ENCODE peak calls at places on chromosomes 6 and 20, in four cellular contexts. N is HepG2, P is H1, K is K562. W is an unnamed sample.

GRCh38 chr6:21893778-21894177 is 300.2 kb downstream of the SOX4 start:
- DNase-seq in N (no peak), P (no peak), K (no peak), W (no peak)

GRCh38 chr6:4319992-4320683 is 184.8 kb upstream of the ECI2 start:
- DNase-seq in P (no peak), N (no peak), K (peak), W (peak)

GRCh38 chr6:167782698-167783517 is 43.8 kb upstream of the AFDN start:
- DNase-seq in N (peak), K (no peak), P (no peak), W (no peak)

GRCh38 chr6:152232494-152233151 is 404.5 kb downstream of the SYNE1 start:
- DNase-seq in K (peak), P (no peak), N (peak), W (peak)

GRCh38 chr6:42030585-42031506 is 19.5 kb upstream of the TAF8 start:
- DNase-seq in K (peak), N (no peak), P (no peak), W (no peak)

GRCh38 chr6:110093981-110094380 is 85.5 kb downstream of the WASF1 start:
- DNase-seq in K (no peak), N (no peak), P (no peak), W (no peak)

GRCh38 chr6:63685453-63686379 is 50.1 kb downstream of the PHF3 start:
- DNase-seq in N (no peak), K (no peak), P (no peak), W (no peak)

GRCh38 chr6:146887447-146888077 is 288.8 kb downstream of the ADGB start:
- DNase-seq in P (no peak), K (no peak), N (peak), W (peak)

GRCh38 chr6:110468696-110469095 is 7.7 kb downstream of the SLC22A16 start:
- DNase-seq in P (peak), N (no peak), K (no peak), W (no peak)

GRCh38 chr6:56759521-56759920 is 116.8 kb upstream of the DST start:
- DNase-seq in P (no peak), K (no peak), N (no peak), W (no peak)

DNA sequence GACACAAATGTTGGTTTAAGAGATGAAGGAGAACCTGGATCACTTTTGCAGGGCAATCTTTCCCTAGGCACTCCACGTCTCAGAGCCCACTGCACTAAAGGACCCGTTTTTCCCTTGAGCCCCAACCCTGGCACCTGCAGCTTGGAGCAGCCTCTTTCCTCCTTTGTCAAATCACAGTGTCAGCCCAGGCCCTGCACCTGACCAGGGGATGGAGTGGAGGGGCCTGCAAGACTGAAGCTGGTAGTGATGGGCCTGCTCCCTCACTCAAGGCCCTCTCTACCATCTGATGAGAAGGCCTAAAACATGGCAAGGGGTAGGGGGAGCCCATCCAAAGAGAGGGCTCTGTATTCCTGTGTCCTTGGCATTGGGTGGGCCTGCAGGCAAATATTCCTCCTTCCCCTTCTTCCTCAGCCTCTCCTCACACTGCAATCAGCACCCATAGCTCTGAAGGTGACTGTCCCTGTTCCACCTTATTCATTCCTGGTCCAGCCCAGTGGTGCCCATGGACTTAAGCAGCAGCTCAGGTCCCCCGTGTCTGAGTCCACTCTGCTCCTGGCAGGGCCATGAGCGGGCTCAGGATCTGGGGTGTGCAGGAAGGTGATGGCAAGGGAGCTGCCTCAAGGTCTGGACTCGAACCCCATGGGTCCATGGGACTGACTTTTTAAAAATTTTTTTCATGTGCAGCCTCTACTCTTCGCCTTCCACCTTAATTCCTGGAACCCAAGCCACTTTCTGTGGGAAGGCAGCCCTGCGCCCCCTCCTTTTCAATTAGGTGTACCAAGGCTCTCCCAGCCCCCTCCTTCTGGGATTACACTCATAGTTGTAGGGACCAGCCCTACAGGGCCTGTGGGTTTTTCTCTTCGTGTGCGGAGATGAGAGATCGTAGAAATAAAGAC is 6.7 kb downstream of the RAET1G start:
- DNase-seq in P (peak), K (no peak), N (no peak), W (no peak)
- TF ChIP-seq USF2 in P (no peak), K (no peak), N (no peak), W (no peak)

GRCh38 chr6:36132221-36132895 is 2.0 kb downstream of the MAPK13 start:
- DNase-seq in N (no peak), K (no peak), P (no peak), W (no peak)

GRCh38 chr6:36129889-36130671 is at the start of gene MAPK13:
- DNase-seq in N (peak), P (peak), K (no peak), W (peak)

GRCh38 chr6:36128793-36129192 is 1.5 kb upstream of the MAPK13 start:
- DNase-seq in N (no peak), K (no peak), P (no peak), W (no peak)

GRCh38 chr6:36131517-36132220 is 1.4 kb downstream of the MAPK13 start:
- DNase-seq in P (no peak), N (peak), K (peak), W (peak)

DNA sequence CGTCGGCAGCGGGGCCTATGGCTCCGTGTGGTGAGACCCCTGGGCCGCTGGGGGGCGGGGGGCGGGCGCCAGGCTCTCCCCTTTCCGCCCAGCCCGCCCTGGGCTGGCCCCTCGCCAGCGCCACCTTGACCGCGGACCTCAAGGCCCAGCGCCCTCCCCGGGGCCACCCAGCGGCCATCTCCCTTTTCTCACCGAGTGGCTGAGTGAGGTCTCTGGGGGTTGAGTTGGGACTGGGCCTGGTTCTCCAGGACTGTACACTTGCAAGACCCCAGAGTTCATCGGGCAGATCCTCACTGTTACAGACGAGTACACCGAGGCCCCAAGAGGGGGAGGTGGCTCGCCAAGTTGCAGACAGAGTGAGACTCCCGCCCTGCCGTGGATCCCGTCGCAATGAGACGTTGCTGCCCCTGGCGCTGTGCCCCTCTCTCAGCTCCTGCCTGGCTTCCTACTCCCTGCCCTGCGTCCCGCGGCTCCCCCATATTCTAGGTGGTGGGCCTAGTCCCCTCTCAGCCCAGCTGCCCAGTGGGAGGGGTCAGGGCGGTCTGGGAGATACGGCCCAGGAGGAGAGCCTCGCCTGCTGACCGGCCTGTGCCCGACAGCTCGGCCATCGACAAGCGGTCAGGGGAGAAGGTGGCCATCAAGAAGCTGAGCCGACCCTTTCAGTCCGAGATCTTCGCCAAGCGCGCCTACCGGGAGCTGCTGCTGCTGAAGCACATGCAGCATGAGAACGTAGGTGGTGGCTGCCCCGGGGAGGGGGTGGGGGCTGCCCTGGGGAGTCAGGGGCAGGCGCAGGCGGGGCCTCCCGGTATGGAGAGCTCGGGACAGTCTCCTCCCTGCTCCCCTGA is 581 bp downstream of the MAPK13 start:
- DNase-seq in N (peak), K (no peak), P (peak), W (no peak)
- H2AFZ ChIP-seq in N (no peak), K (no peak), P (peak), W (peak)

DNA sequence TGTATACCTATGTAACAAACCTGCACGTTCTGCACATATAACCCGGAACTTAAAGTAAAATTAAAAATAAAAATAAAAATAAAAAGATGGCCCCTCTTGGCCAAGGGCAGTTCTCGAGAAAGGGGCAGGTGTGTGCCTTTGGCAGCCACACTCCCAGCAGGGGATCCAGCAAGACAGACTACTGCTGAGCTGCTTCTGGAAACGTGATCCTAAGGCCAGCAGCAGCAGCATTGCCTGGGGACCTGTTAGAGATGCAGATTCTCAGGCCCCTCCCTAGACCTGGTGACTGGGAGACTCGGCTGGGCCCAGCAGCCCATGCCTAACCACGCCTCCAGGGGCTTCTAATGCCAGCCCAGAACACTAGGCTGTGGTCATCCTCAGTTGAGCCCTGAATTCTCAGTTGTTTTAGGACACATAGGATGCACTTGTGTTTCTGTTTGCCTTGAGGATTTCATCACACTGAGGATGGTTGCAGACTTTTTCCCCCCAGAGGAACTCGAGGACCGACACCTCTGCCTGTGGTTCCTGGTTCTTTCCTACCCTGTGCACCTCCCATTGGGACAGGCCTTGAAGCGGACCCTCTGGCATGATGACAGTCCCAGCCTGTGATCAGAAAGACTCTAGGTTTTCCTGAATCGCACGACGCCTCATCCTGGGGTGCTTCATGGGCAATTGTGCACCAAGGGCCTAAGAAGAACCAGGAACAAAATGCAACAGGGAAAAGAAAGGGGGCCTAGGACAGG is 105.9 kb downstream of the TOX2 start:
- DNase-seq in P (no peak), K (no peak), N (no peak), W (no peak)
- TF ChIP-seq MAFK in P (no peak), K (no peak), N (no peak), W (no peak)

GRCh38 chr6:16132909-16133308 is 4.0 kb downstream of the MYLIP start:
- DNase-seq in K (peak), N (no peak), P (no peak), W (no peak)
- TF ChIP-seq USF2 in K (no peak), N (no peak), P (no peak), W (no peak)

DNA sequence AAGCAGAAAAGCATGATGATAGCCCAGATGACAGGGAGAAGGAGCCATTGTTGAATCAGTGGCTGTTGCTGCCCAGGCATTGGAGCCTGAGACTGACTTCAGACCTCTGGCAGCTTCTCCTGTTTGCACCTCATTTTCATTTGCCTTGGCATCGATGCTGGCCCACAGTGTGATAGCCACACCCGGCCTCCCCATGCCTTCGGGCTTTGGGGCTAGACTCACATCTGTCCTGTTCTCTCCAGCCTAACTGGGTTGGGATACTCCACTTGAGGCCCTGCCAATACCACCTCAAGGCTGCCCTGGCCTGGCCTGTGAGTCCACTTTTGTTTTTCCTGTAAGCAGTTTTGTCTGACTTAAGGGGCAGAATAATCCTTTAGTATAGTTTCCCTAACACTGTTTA is 140.4 kb downstream of the UST start:
- DNase-seq in N (no peak), P (no peak), K (no peak), W (no peak)
- H2AFZ ChIP-seq in N (no peak), P (no peak), K (no peak), W (no peak)

DNA sequence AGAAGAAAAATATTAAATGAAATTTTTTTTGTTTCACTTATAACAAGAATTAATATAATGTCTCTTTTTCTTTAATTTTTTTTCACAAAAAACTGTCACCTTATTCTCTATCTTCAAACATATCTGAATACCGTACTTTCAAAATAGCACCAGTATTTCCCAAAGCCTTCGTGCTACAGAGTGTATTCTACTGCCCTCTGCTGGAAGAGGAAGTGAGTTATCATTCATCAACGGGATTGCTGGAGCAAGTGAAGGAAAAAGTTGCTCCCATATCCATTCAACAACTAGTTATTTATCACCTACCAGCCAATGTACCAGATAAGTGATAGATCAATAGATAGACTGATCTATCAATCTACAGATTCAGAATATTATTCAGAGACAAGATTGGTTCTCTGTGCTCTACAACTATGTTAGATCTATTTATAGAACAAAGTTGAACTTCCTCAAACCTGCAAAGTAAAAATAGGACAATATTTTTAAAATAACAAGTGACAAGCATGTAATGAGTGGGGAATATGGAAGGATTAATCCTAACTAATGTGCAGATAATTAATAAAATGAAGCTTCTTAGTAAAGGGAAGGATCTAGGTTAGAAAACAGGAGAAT is 26.7 kb upstream of the TFAP2B start:
- DNase-seq in K (peak), N (peak), P (no peak), W (peak)
- TF ChIP-seq MAFK in K (no peak), N (no peak), P (no peak), W (no peak)

GRCh38 chr6:138182939-138183791 is 21.4 kb downstream of the ARFGEF3 start:
- DNase-seq in K (no peak), N (no peak), P (peak), W (no peak)
- TF ChIP-seq USF2 in K (no peak), N (no peak), P (no peak), W (no peak)

W was measured in IMR-90.